ENCODE peak calls at places on chromosomes 16 and 17, in ten cellular contexts. T is psoas muscle, U is fibroblast of villous mesenchyme, W is coronary artery, Y is bronchial epithelial cell, V is suprapubic skin, P is AG04450, L is fibroblast of lung, Q is lower leg skin, C is keratinocyte. R is an unnamed sample.
A peak's percentile ranks its signal among the peaks of the same experiment; 100 is the strongest.

GRCh38 chr17:62178579-62178978 is 113.5 kb upstream of the MED13 start:
- DNase-seq in T (no peak), U (peak; percentile 56), W (no peak), Y (peak; percentile 72), V (no peak), P (no peak), L (peak; percentile 22), Q (no peak), C (no peak), R (no peak)

GRCh38 chr16:4515611-4516233 is 22.9 kb downstream of the CDIP1 start:
- DNase-seq in T (no peak), U (no peak), W (no peak), Y (no peak), V (no peak), P (no peak), L (no peak), Q (no peak), C (no peak), R (peak; percentile 72)

GRCh38 chr17:40129498-40129897 is 7.7 kb downstream of the MSL1 start:
- DNase-seq in T (no peak), U (no peak), W (no peak), Y (no peak), V (no peak), P (no peak), L (no peak), Q (no peak), C (no peak), R (no peak)

GRCh38 chr17:57106107-57106835 is 21.2 kb downstream of the AKAP1 start:
- DNase-seq in T (peak; percentile 87), U (no peak), W (no peak), Y (no peak), V (no peak), P (no peak), L (no peak), Q (no peak), C (no peak), R (no peak)

GRCh38 chr16:49844399-49844798 is 11.5 kb downstream of the ZNF423 start:
- DNase-seq in T (peak; percentile 29), U (no peak), W (no peak), Y (peak; percentile 9), V (no peak), P (no peak), L (no peak), Q (no peak), C (no peak), R (no peak)

GRCh38 chr16:17301593-17302135 is 169.1 kb downstream of the XYLT1 start:
- DNase-seq in T (no peak), U (no peak), W (no peak), Y (no peak), V (no peak), P (no peak), L (no peak), Q (no peak), C (no peak), R (peak; percentile 95)

GRCh38 chr17:319266-319665 is 33.3 kb downstream of the RPH3AL start:
- DNase-seq in T (peak; percentile 38), U (no peak), W (no peak), Y (no peak), V (peak; percentile 64), P (no peak), L (no peak), Q (no peak), C (no peak), R (no peak)

GRCh38 chr17:14282700-14283099 is 18.2 kb upstream of the HS3ST3B1 start:
- DNase-seq in T (no peak), U (no peak), W (no peak), Y (no peak), V (no peak), P (no peak), L (no peak), Q (no peak), C (no peak), R (no peak)

GRCh38 chr16:11783319-11784047 is 13.6 kb downstream of the ZC3H7A start:
- DNase-seq in T (no peak), U (peak; percentile 27), W (no peak), Y (peak; percentile 50), V (no peak), P (no peak), L (peak; percentile 15), Q (no peak), C (no peak), R (peak; percentile 90)
- H3K4me3 ChIP-seq in T (peak overlapping the region; percentile 33), U (peak overlapping the region; percentile 15), W (peak overlapping the region; percentile 56), Y (no peak overlapping the region), V (peak overlapping the region; percentile 10), P (peak overlapping the region; percentile 27), L (peak overlapping the region; percentile 44), Q (no peak overlapping the region), C (peak overlapping the region; percentile 52), R (peak overlapping the region; percentile 66)

DNA sequence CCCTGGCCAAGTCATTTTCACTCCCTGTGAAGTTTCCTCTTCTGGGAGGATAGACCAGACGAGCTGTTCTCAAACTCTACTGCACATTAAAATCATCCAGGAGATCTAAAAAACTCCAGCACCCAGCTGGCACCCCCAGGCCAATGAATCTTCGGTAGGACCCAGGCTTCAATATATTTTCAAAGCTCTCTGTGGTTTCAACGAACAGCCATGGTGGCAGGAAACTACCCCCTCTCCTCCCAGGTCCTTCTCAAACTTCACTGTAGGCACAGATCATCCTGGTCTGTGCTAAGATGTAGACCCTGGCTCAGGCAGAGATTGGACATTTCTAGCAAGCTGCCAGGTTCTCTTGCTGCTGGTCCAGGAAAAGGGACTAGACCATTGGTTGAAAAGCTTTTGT is 38.7 kb upstream of the GRIN2A start:
- DNase-seq in T (no peak), U (no peak), W (no peak), Y (no peak), V (no peak), P (no peak), L (no peak), Q (no peak), C (no peak), R (no peak)
- TF ChIP-seq CTCF in T (no peak), U (no peak), W (no peak), Y (no peak), V (no peak), P (no peak), L (no peak), Q (no peak), C (no peak), R (no peak)

GRCh38 chr17:44314524-44314868 is 6.1 kb downstream of the RUNDC3A start:
- DNase-seq in T (no peak), U (no peak), W (no peak), Y (no peak), V (no peak), P (no peak), L (no peak), Q (no peak), C (no peak), R (no peak)

GRCh38 chr17:44315760-44316731 is 7.6 kb downstream of the RUNDC3A start:
- DNase-seq in T (no peak), U (no peak), W (no peak), Y (no peak), V (no peak), P (no peak), L (no peak), Q (no peak), C (no peak), R (no peak)

GRCh38 chr17:44317545-44317944 is 7.1 kb downstream of the SLC25A39 start:
- DNase-seq in T (no peak), U (no peak), W (no peak), Y (no peak), V (no peak), P (no peak), L (no peak), Q (no peak), C (no peak), R (no peak)

GRCh38 chr17:44314031-44314430 is 5.6 kb downstream of the RUNDC3A start:
- DNase-seq in T (no peak), U (no peak), W (no peak), Y (no peak), V (no peak), P (no peak), L (no peak), Q (no peak), C (no peak), R (no peak)

DNA sequence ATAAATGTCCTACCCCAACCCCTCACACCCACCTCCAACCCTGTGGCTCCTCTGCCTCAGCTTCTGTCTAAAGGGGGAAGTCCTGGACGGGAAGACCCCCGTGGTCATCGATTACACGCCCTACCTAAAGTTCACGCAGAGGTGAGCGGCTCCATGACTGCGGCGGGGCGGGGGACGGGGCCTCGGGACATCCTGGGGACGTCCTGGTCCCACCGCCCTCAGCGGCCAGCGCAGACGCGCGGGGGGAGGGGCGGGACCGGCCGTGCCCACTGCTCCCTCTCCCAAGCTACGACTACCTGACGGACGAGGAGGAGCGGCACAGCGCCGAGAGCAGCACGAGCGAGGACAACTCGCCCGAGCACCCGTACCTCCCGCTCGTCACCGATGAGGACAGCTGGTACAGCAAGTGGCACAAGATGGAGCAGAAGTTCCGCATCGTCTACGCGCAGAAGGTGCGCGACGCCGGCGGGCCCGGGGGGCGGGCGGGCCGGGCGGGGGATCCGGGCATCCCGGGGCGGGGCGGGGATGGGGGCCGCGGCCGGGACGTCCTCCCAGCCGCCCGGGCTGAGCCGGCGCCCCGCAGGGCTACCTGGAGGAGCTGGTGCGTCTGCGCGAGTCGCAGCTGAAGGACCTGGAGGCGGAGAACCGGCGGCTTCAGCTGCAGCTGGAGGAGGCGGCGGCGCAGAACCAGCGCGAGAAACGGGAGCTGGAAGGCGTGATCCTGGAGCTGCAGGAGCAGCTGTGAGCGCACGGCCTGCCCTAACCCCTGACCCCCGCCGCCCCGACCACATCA is 6.7 kb downstream of the RUNDC3A start:
- DNase-seq in T (no peak), U (no peak), W (no peak), Y (peak; percentile 39), V (no peak), P (no peak), L (no peak), Q (no peak), C (no peak), R (peak; percentile 57)
- H3K4me3 ChIP-seq in T (peak overlapping the region; percentile 45), U (peak overlapping the region; percentile 36), W (peak overlapping the region; percentile 58), Y (peak overlapping the region; percentile 34), V (peak overlapping the region; percentile 38), P (peak overlapping the region; percentile 52), L (no peak overlapping the region), Q (no peak overlapping the region), C (peak overlapping the region; percentile 39), R (peak overlapping the region; percentile 19)

GRCh38 chr17:69590690-69591089 is 176.2 kb downstream of the MAP2K6 start:
- DNase-seq in T (no peak), U (no peak), W (no peak), Y (no peak), V (no peak), P (no peak), L (no peak), Q (no peak), C (no peak), R (no peak)

GRCh38 chr17:69592692-69593350 is 178.3 kb downstream of the MAP2K6 start:
- DNase-seq in T (no peak), U (peak; percentile 74), W (no peak), Y (no peak), V (no peak), P (peak; percentile 65), L (peak; percentile 76), Q (no peak), C (no peak), R (no peak)

GRCh38 chr17:69588316-69588715 is 173.8 kb downstream of the MAP2K6 start:
- DNase-seq in T (no peak), U (no peak), W (no peak), Y (no peak), V (no peak), P (no peak), L (no peak), Q (no peak), C (no peak), R (no peak)

GRCh38 chr17:69593351-69593715 is 178.8 kb downstream of the MAP2K6 start:
- DNase-seq in T (no peak), U (no peak), W (no peak), Y (no peak), V (no peak), P (no peak), L (no peak), Q (no peak), C (no peak), R (no peak)

DNA sequence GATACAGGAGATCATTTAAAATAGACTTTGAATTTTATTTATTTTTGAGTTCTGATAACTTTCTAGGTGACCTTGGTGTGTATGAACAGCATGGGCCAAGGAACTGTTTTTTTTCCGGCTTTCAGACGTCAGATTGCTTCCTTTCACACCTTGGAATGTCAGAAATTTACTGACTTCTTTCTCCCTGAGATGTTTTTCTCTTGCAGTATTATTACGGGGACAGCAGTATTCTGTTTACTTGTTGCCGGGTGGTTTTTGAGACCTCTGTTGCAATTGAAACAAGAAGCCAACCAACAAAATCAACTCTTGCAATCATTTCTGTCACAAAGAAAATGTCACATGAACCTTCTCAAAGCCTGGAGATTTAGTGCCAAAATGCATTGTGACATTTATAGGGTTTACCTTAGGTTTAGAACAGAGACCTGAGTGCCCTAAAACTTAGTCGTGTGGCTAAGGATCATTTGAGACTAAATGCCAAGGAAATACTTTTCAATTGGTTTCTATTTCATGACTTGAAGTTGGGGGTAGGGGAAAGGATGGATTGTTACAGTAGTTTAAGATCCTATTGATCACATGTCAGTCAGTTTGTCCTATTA is 174.3 kb downstream of the MAP2K6 start:
- DNase-seq in T (no peak), U (peak; percentile 48), W (no peak), Y (no peak), V (no peak), P (no peak), L (peak; percentile 19), Q (no peak), C (no peak), R (no peak)
- TF ChIP-seq CTCF in T (no peak), U (no peak), W (no peak), Y (no peak), V (no peak), P (no peak), L (no peak), Q (no peak), C (no peak), R (no peak)

R was measured in GM12865.